ENCODE peak calls at places on chromosomes 3 and 15, in five cellular contexts. I is A549, J is H1, O is HepG2, W is K562. Z is an unnamed sample.

GRCh38 chr15:59420108-59420507 is 17.9 kb upstream of the FAM81A start:
- DNase-seq in O (no peak), W (no peak), J (no peak), I (no peak), Z (no peak)

GRCh38 chr3:137282871-137283270 is 325.1 kb downstream of the IL20RB start:
- DNase-seq in I (no peak), O (no peak), W (no peak), J (no peak), Z (no peak)

GRCh38 chr15:41966414-41966812 is 5.9 kb downstream of the EHD4 start:
- DNase-seq in W (no peak), I (no peak), J (no peak), O (no peak), Z (no peak)

GRCh38 chr3:191070762-191071365 is 128.2 kb upstream of the OSTN start:
- DNase-seq in W (no peak), O (no peak), J (no peak), I (no peak), Z (peak; percentile 16)

GRCh38 chr3:123357275-123357674 is 91.6 kb downstream of the ADCY5 start:
- DNase-seq in I (no peak), J (no peak), W (no peak), O (no peak), Z (no peak)

GRCh38 chr15:60957111-60957510 is 272.0 kb downstream of the RORA start:
- DNase-seq in J (no peak), W (no peak), I (no peak), O (no peak), Z (no peak)

GRCh38 chr3:190486201-190486865 is 27.6 kb upstream of the IL1RAP start:
- DNase-seq in O (no peak), W (no peak), I (no peak), J (no peak), Z (no peak)

GRCh38 chr3:49906004-49906860 is 2.6 kb upstream of the MST1R start:
- DNase-seq in O (peak; percentile 33), I (peak; percentile 55), J (peak; percentile 77), W (peak; percentile 84), Z (peak; percentile 46)

GRCh38 chr3:14647976-14648955 is 3.3 kb upstream of the CCDC174 start:
- DNase-seq in I (peak; percentile 18), W (peak; percentile 41), J (no peak), O (no peak), Z (no peak)

GRCh38 chr3:50089603-50089945 is 855 bp downstream of the RBM5 start:
- DNase-seq in J (no peak), O (no peak), W (peak; percentile 28), I (no peak), Z (peak; percentile 21)

GRCh38 chr3:45154641-45155147 is 8.5 kb upstream of the CDCP1 start:
- DNase-seq in W (no peak), J (no peak), O (no peak), I (peak; percentile 30), Z (peak; percentile 69)

GRCh38 chr15:65634381-65634780 is 12.6 kb downstream of the SLC24A1 start:
- DNase-seq in J (no peak), I (peak; percentile 59), O (no peak), W (no peak), Z (no peak)

GRCh38 chr3:19945405-19946290 is 1.2 kb upstream of the RAB5A start:
- DNase-seq in I (peak; percentile 16), W (peak; percentile 39), O (no peak), J (no peak), Z (no peak)

GRCh38 chr3:117059054-117059989 is 349.7 kb downstream of the TUSC7 start:
- DNase-seq in O (peak; percentile 10), W (no peak), J (no peak), I (peak; percentile 47), Z (peak; percentile 46)

GRCh38 chr3:37558580-37558979 is 303.1 kb upstream of the CTDSPL start:
- DNase-seq in J (no peak), W (no peak), I (no peak), O (no peak), Z (no peak)

GRCh38 chr3:44021646-44022594 is 219.8 kb upstream of the TOPAZ1 start:
- DNase-seq in O (no peak), W (no peak), J (peak; percentile 59), I (no peak), Z (no peak)

GRCh38 chr15:51874751-51875644 is 45.5 kb downstream of the TMOD3 start:
- DNase-seq in J (no peak), O (peak; percentile 29), W (peak; percentile 44), I (peak; percentile 98), Z (peak; percentile 99)

GRCh38 chr15:39788800-39789565 is 6.3 kb upstream of the FSIP1 start:
- DNase-seq in W (no peak), O (no peak), I (no peak), J (no peak), Z (peak; percentile 80)

GRCh38 chr3:194312743-194313281 is 38.3 kb downstream of the CPN2 start:
- DNase-seq in J (no peak), O (peak; percentile 33), I (peak; percentile 71), W (peak; percentile 48), Z (peak; percentile 49)

GRCh38 chr15:82174471-82174870 is 88.1 kb downstream of the EFL1 start:
- DNase-seq in W (no peak), I (no peak), O (no peak), J (no peak), Z (no peak)

GRCh38 chr3:60294181-60294580 is 957.1 kb downstream of the FHIT start:
- DNase-seq in I (no peak), J (no peak), W (no peak), O (no peak), Z (peak; percentile 85)

GRCh38 chr3:72031581-72031980 is 246.6 kb upstream of the PROK2 start:
- DNase-seq in O (no peak), I (no peak), W (no peak), J (no peak), Z (peak; percentile 44)

GRCh38 chr3:132210476-132211346 is 106.5 kb upstream of the ACP3 start:
- DNase-seq in W (no peak), O (peak; percentile 6), J (peak; percentile 84), I (peak; percentile 44), Z (no peak)

GRCh38 chr3:58237940-58238681 is 519 bp downstream of the ABHD6 start:
- DNase-seq in O (peak; percentile 48), J (peak; percentile 69), I (no peak), W (peak; percentile 19), Z (peak; percentile 21)

GRCh38 chr3:157135671-157136396 is 24.1 kb downstream of the CCNL1 start:
- DNase-seq in I (peak; percentile 51), O (peak; percentile 64), J (no peak), W (peak; percentile 47), Z (peak; percentile 72)

DNA sequence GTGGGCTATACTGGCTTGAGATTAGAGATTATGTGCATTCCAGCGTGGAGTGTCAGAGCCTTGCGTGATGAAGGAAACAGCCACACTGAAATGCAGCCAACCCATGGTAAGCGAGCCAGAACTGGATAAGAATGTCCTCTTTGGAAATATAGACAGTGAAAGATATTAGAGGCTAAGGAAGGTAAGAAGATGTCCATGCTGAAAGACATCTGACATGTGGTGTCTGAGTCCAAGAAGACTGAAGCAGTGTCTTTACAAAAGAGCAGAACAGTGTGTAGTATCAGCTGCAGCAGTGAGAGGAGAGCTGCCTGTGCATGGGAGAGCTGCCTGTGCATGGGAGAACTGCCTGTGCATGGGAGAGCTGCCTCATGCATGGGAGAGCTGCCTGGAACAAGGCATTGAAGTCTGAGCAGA is 672.2 kb downstream of the DIPK2A start:
- DNase-seq in W (no peak), J (no peak), O (no peak), I (no peak), Z (peak; percentile 61)
- TF ChIP-seq MAFK in W (no peak), J (no peak), O (no peak), I (no peak), Z (no peak)

GRCh38 chr15:62769604-62770003 is 272.9 kb upstream of the TPM1 start:
- DNase-seq in W (no peak), I (no peak), O (no peak), J (no peak), Z (peak; percentile 84)

GRCh38 chr15:62771234-62771633 is 271.3 kb upstream of the TPM1 start:
- DNase-seq in J (no peak), W (no peak), I (no peak), O (no peak), Z (no peak)

GRCh38 chr15:62773369-62774165 is 269.0 kb upstream of the TPM1 start:
- DNase-seq in I (no peak), W (no peak), O (no peak), J (no peak), Z (no peak)

GRCh38 chr15:62770752-62771151 is 271.8 kb upstream of the TPM1 start:
- DNase-seq in W (no peak), I (no peak), J (no peak), O (no peak), Z (peak; percentile 94)

GRCh38 chr15:62770111-62770660 is 272.4 kb upstream of the TPM1 start:
- DNase-seq in O (no peak), I (no peak), J (no peak), W (no peak), Z (peak; percentile 11)
- TF ChIP-seq MAFK in O (no peak), I (no peak), J (no peak), W (no peak), Z (no peak)

GRCh38 chr3:189394599-189395121 is 222.9 kb downstream of the TPRG1 start:
- DNase-seq in O (no peak), J (no peak), I (no peak), W (no peak), Z (no peak)

GRCh38 chr3:189386739-189387138 is 215.0 kb downstream of the TPRG1 start:
- DNase-seq in W (no peak), I (no peak), J (no peak), O (no peak), Z (no peak)

GRCh38 chr3:189393598-189393997 is 221.8 kb downstream of the TPRG1 start:
- DNase-seq in O (no peak), J (no peak), I (peak; percentile 70), W (no peak), Z (no peak)

GRCh38 chr3:189392969-189393368 is 221.2 kb downstream of the TPRG1 start:
- DNase-seq in J (no peak), W (no peak), O (no peak), I (peak; percentile 94), Z (no peak)

DNA sequence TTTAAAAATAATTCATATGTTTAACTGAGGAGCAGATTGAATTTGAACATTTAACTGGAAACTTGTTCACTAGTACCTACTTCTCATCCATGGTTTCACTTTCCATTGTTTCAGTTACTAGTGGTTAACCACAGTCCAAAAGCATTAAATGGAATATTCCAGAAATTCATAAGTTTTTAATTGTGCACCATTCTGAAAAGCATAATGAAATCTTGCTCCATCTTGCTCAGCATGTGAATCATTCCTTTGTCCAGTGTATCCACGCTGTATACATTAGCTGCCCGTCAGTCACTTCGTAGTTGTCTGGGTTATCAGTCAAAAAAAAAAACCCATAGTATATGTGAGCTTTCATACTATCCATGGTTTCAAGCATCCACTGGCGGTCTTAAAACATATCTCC is 217.6 kb downstream of the TPRG1 start:
- DNase-seq in W (no peak), J (no peak), O (no peak), I (no peak), Z (no peak)
- TF ChIP-seq MAFK in W (no peak), J (no peak), O (no peak), I (no peak), Z (no peak)

DNA sequence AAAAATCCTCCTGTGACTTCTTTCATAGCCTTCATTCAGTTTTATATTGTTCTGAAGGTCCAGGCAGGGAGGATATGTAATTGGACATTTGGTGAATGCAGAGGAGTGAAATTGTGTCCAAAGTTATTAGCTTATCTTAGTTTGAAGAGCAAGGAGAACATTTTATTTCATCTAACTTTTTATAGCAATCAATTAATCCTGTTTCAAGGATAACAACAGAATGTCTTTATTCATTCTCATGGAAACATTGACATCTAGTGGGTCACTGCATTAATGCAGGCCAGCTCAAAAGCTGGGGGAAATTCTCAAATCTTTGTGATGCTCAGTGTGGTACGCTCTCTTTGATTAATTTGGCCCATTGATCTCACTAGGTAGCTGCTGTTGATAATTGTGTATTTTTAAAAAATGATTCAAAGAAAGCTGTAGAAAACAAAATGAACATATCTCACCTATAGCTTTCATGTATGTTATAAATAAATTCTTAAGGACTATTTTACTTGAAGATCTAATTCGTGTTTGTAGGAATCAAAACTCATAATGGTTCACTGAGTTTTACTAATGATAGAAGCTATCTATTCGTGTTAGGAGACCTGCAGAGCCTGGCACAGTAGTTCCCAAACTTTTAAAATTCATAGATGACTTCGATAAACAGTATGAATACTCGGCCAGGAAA is 150.8 kb upstream of the KCNMB2 start:
- DNase-seq in O (peak; percentile 1), I (peak; percentile 5), W (peak; percentile 36), J (peak; percentile 50), Z (peak; percentile 51)
- TF ChIP-seq MAFK in O (no peak), I (no peak), W (no peak), J (no peak), Z (no peak)